ENCODE peak calls at places on chromosomes 6 and 20, in nine cellular contexts. W is neuronal stem cell, Z is astrocyte, U is mammary epithelial cell, A is GM23248, J is IMR-90, B is MM.1S, K is neural progenitor cell, P is HCT116. Q is an unnamed sample.
A peak's percentile ranks its signal among the peaks of the same experiment; 100 is the strongest.

GRCh38 chr6:37168163-37168758 is 1.7 kb upstream of the PIM1 start:
- DNase-seq in U (no peak), J (no peak), K (peak; percentile 12), Z (no peak), B (no peak), A (no peak), W (no peak), P (no peak), Q (no peak)

GRCh38 chr6:156175971-156176421 is 601.2 kb upstream of the ARID1B start:
- DNase-seq in P (peak; percentile 38), B (no peak), K (peak; percentile 88), J (no peak), Z (no peak), U (no peak), W (peak; percentile 59), A (no peak), Q (peak; percentile 51)

GRCh38 chr20:25319241-25320034 is 71.2 kb downstream of the ABHD12 start:
- DNase-seq in J (no peak), U (no peak), K (no peak), Z (no peak), P (no peak), B (peak; percentile 44), A (no peak), W (no peak), Q (peak; percentile 63)

GRCh38 chr20:52379723-52380336 is 188.3 kb upstream of the ZFP64 start:
- DNase-seq in W (peak; percentile 14), Z (no peak), P (no peak), U (no peak), K (peak; percentile 45), B (peak; percentile 35), J (peak; percentile 17), A (peak; percentile 53), Q (peak; percentile 11)

GRCh38 chr6:154508573-154509375 is 1.7 kb downstream of the CNKSR3 start:
- DNase-seq in P (no peak), U (peak; percentile 57), B (no peak), A (peak; percentile 26), K (no peak), J (peak; percentile 56), Z (peak; percentile 29), W (no peak), Q (no peak)

GRCh38 chr20:33387177-33387576 is 14.1 kb downstream of the CDK5RAP1 start:
- DNase-seq in Z (peak; percentile 66), K (no peak), P (no peak), A (peak; percentile 85), J (peak; percentile 28), B (no peak), U (peak; percentile 71), W (no peak), Q (no peak)

GRCh38 chr6:20868397-20869185 is 334.3 kb downstream of the CDKAL1 start:
- DNase-seq in A (no peak), J (no peak), B (no peak), U (no peak), K (peak; percentile 55), W (no peak), Z (no peak), P (no peak), Q (no peak)

GRCh38 chr6:170358496-170358895 is 51.9 kb downstream of the FAM120B start:
- DNase-seq in J (no peak), K (no peak), P (no peak), Z (no peak), W (no peak), U (no peak), A (peak; percentile 23), B (no peak), Q (no peak)

GRCh38 chr6:109048176-109048575 is 46.5 kb downstream of the SESN1 start:
- DNase-seq in W (no peak), P (no peak), K (no peak), A (no peak), Z (no peak), J (no peak), B (peak; percentile 58), U (no peak), Q (no peak)

GRCh38 chr6:88614306-88614877 is 349.0 kb downstream of the RNGTT start:
- DNase-seq in B (no peak), K (no peak), Z (no peak), P (no peak), U (no peak), W (no peak), A (no peak), J (no peak), Q (peak; percentile 82)

GRCh38 chr6:167676666-167677421 is 149.9 kb upstream of the AFDN start:
- DNase-seq in B (no peak), J (no peak), K (peak; percentile 71), Z (no peak), U (no peak), A (no peak), W (peak; percentile 44), P (no peak), Q (no peak)

GRCh38 chr20:46293084-46293483 is 15.2 kb downstream of the CDH22 start:
- DNase-seq in B (peak; percentile 33), P (no peak), K (peak; percentile 92), U (peak; percentile 37), W (peak; percentile 73), Z (peak; percentile 38), J (peak; percentile 52), A (peak; percentile 58), Q (peak; percentile 7)

GRCh38 chr6:30834643-30835042 is 49.7 kb upstream of the DDR1 start:
- DNase-seq in J (no peak), A (no peak), P (no peak), U (no peak), W (no peak), Z (no peak), K (no peak), B (no peak), Q (peak; percentile 45)

GRCh38 chr6:25254671-25255070 is 24.5 kb upstream of the CARMIL1 start:
- DNase-seq in U (no peak), J (no peak), K (no peak), A (no peak), P (no peak), B (no peak), Z (no peak), W (no peak), Q (no peak)

GRCh38 chr20:2282181-2282580 is 13.6 kb upstream of the TGM3 start:
- DNase-seq in U (peak; percentile 16), P (no peak), J (no peak), B (no peak), K (no peak), Z (no peak), A (no peak), W (no peak), Q (no peak)

GRCh38 chr20:2285193-2285592 is 10.6 kb upstream of the TGM3 start:
- DNase-seq in U (no peak), A (no peak), K (no peak), P (no peak), Z (no peak), W (no peak), J (no peak), B (no peak), Q (no peak)

GRCh38 chr20:2285618-2286017 is 10.2 kb upstream of the TGM3 start:
- DNase-seq in K (no peak), B (no peak), Z (no peak), W (no peak), A (no peak), J (no peak), P (no peak), U (no peak), Q (no peak)

GRCh38 chr20:2281563-2281962 is 14.2 kb upstream of the TGM3 start:
- DNase-seq in B (no peak), K (no peak), J (no peak), A (no peak), P (no peak), U (no peak), Z (no peak), W (no peak), Q (no peak)

GRCh38 chr20:2283706-2284423 is 11.9 kb upstream of the TGM3 start:
- DNase-seq in J (no peak), U (peak; percentile 77), K (no peak), P (no peak), B (no peak), W (no peak), Z (peak; percentile 64), A (peak; percentile 66), Q (no peak)
- H3K4me1 ChIP-seq in J (no peaks in the 10 kb centered on the region), U (peaks cover 19% of the 10 kb centered on the region), K (no peaks in the 10 kb centered on the region), P (peaks cover 8% of the 10 kb centered on the region), B (peaks cover 3% of the 10 kb centered on the region), W (no peaks in the 10 kb centered on the region), Z (no peaks in the 10 kb centered on the region), A (peaks cover 14% of the 10 kb centered on the region), Q (no peaks in the 10 kb centered on the region)

GRCh38 chr6:146547889-146548288 is 4.3 kb downstream of the RAB32 start:
- DNase-seq in U (no peak), K (no peak), P (no peak), Z (no peak), J (no peak), W (no peak), B (no peak), A (no peak), Q (no peak)

GRCh38 chr6:146544783-146545182 is 1.1 kb downstream of the RAB32 start:
- DNase-seq in U (no peak), B (no peak), A (peak; percentile 56), K (no peak), W (no peak), Z (peak; percentile 59), P (no peak), J (peak; percentile 27), Q (no peak)

GRCh38 chr6:146543940-146544661 is 468 bp downstream of the RAB32 start:
- DNase-seq in J (peak; percentile 38), B (no peak), A (peak; percentile 72), W (peak; percentile 27), Z (peak; percentile 52), P (no peak), U (peak; percentile 48), K (peak; percentile 45), Q (no peak)

GRCh38 chr6:146545608-146546007 is 2.0 kb downstream of the RAB32 start:
- DNase-seq in A (peak; percentile 77), W (no peak), J (peak; percentile 84), B (no peak), P (no peak), K (no peak), U (peak; percentile 30), Z (peak; percentile 83), Q (no peak)

GRCh38 chr6:146546440-146546839 is 2.8 kb downstream of the RAB32 start:
- DNase-seq in B (no peak), Z (peak; percentile 91), J (peak; percentile 94), W (no peak), U (peak; percentile 95), P (no peak), A (peak; percentile 94), K (no peak), Q (no peak)
- H3K4me2 ChIP-seq in B (no peak overlapping the region), Z (peak overlapping the region; percentile 93), J (peak overlapping the region; percentile 88), W (no peak overlapping the region), U (peak overlapping the region; percentile 96), P (no peak overlapping the region), A (peak overlapping the region; percentile 98), K (no peak overlapping the region), Q (no peak overlapping the region)

DNA sequence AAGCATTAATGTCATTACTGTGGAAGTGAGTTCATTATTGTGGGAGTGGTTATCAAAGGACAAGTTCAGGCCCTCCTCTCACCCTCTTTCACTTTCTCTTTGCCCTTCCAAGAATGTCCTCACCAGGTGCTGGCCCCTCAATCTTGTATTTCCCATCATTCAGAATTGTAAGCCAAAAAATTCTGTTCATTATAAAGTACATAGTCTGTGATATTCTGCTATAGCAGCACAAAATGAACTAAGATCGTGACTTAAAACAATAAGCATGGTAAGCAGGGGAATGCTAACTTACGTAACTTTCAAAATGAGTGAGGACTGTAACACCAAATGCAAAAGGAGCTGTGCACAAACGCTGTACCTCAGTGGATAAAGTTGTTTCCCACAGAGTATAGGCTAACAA is 515.7 kb upstream of the BTBD3 start:
- DNase-seq in P (no peak), J (no peak), W (no peak), A (no peak), B (peak; percentile 46), U (no peak), K (no peak), Z (no peak), Q (no peak)
- H2AFZ ChIP-seq in P (no peak overlapping the region), J (no peak overlapping the region), W (peak overlapping the region; percentile 28), A (no peak overlapping the region), B (peak overlapping the region; percentile 92), U (peak overlapping the region; percentile 49), K (no peak overlapping the region), Z (no peak overlapping the region), Q (no peak overlapping the region)

GRCh38 chr6:18422136-18422535 is 35.0 kb downstream of the RNF144B start:
- DNase-seq in U (no peak), K (no peak), J (no peak), W (no peak), A (no peak), B (no peak), P (no peak), Z (no peak), Q (no peak)
- H3K4me1 ChIP-seq in U (peaks cover 5% of the 10 kb centered on the region), K (no peaks in the 10 kb centered on the region), J (no peaks in the 10 kb centered on the region), W (peaks cover 2% of the 10 kb centered on the region), A (no peaks in the 10 kb centered on the region), B (no peaks in the 10 kb centered on the region), P (no peaks in the 10 kb centered on the region), Z (no peaks in the 10 kb centered on the region), Q (peaks cover 45% of the 10 kb centered on the region)

Q was measured in OCI-LY7.